ENCODE peak calls at places on chromosomes 4 and X, in six cellular contexts. Q is GM12878, J is HepG2, Y is GM12892, B is K562, O is H1. E is an unnamed sample.

GRCh38 chr4:17941731-17942130 is 79.8 kb downstream of the LCORL start:
- DNase-seq in Q (no peak), J (no peak), Y (no peak), B (no peak), O (no peak), E (no peak)

GRCh38 chr4:108813261-108813660 is 50.4 kb upstream of the ETNPPL start:
- DNase-seq in Q (no peak), J (no peak), Y (no peak), B (no peak), O (no peak), E (no peak)

GRCh38 chr4:157315968-157316367 is 95.4 kb downstream of the GRIA2 start:
- DNase-seq in Q (no peak), J (no peak), Y (no peak), B (no peak), O (no peak), E (no peak)

GRCh38 chr4:153344131-153345010 is at the start of gene MND1:
- DNase-seq in Q (no peak), J (peak), Y (peak), B (peak), O (peak), E (peak)

GRCh38 chr4:48546336-48546735 is 56.3 kb downstream of the ZAR1 start:
- DNase-seq in Q (peak), J (peak), Y (no peak), B (peak), O (no peak), E (no peak)

GRCh38 chrX:153509592-153509991 is 7.8 kb upstream of the ATP2B3 start:
- DNase-seq in Q (no peak), J (no peak), Y (no peak), B (no peak), O (no peak), E (no peak)

GRCh38 chr4:153927546-153927945 is 138.7 kb upstream of the SFRP2 start:
- DNase-seq in Q (no peak), J (no peak), Y (no peak), B (no peak), O (no peak), E (no peak)

GRCh38 chr4:6574747-6575502 is at the start of gene MAN2B2:
- DNase-seq in Q (peak), J (peak), Y (peak), B (peak), O (peak), E (peak)

GRCh38 chr4:95505149-95505548 is 43.6 kb downstream of the UNC5C start:
- DNase-seq in Q (no peak), J (no peak), Y (no peak), B (no peak), O (no peak), E (no peak)

GRCh38 chrX:11363069-11363594 is 69.9 kb downstream of the AMELX start:
- DNase-seq in Q (peak), J (no peak), Y (no peak), B (no peak), O (no peak), E (no peak)

GRCh38 chr4:10123227-10124101 is 6.9 kb upstream of the WDR1 start:
- DNase-seq in Q (no peak), J (peak), Y (no peak), B (no peak), O (peak), E (no peak)

GRCh38 chr4:88333741-88334405 is 44.8 kb upstream of the HERC6 start:
- DNase-seq in Q (no peak), J (no peak), Y (no peak), B (no peak), O (peak), E (no peak)

GRCh38 chr4:47623916-47624554 is 139.0 kb downstream of the ATP10D start:
- DNase-seq in Q (no peak), J (no peak), Y (no peak), B (no peak), O (no peak), E (no peak)

GRCh38 chr4:168587326-168588125 is 90.7 kb downstream of the PALLD start:
- DNase-seq in Q (no peak), J (no peak), Y (no peak), B (no peak), O (no peak), E (no peak)

GRCh38 chrX:9501362-9501761 is 36.5 kb downstream of the TBL1X start:
- DNase-seq in Q (no peak), J (no peak), Y (no peak), B (no peak), O (no peak), E (no peak)

GRCh38 chrX:133414399-133415275 is 652 bp downstream of the GPC4 start:
- DNase-seq in Q (no peak), J (no peak), Y (no peak), B (no peak), O (no peak), E (no peak)

GRCh38 chrX:132023117-132023895 is at the start of gene STK26:
- DNase-seq in Q (no peak), J (peak), Y (peak), B (peak), O (peak), E (peak)

GRCh38 chr4:157080605-157081004 is 4.7 kb downstream of the GLRB start:
- DNase-seq in Q (no peak), J (no peak), Y (no peak), B (no peak), O (no peak), E (no peak)

GRCh38 chr4:101977096-101977495 is 186.6 kb downstream of the BANK1 start:
- DNase-seq in Q (no peak), J (no peak), Y (no peak), B (no peak), O (no peak), E (no peak)

GRCh38 chr4:40264995-40265909 is 68.4 kb downstream of the RHOH start:
- DNase-seq in Q (no peak), J (no peak), Y (no peak), B (peak), O (no peak), E (no peak)

GRCh38 chr4:83783179-83783578 is 247.3 kb downstream of the GPAT3 start:
- DNase-seq in Q (no peak), J (no peak), Y (no peak), B (no peak), O (no peak), E (no peak)

GRCh38 chr4:11028334-11028733 is 343.8 kb upstream of the CLNK start:
- DNase-seq in Q (no peak), J (no peak), Y (no peak), B (no peak), O (no peak), E (no peak)

GRCh38 chrX:30488092-30488491 is 89.5 kb downstream of the TASL start:
- DNase-seq in Q (no peak), J (no peak), Y (no peak), B (no peak), O (no peak), E (no peak)

GRCh38 chr4:109091754-109092409 is 210.6 kb downstream of the COL25A1 start:
- DNase-seq in Q (no peak), J (no peak), Y (no peak), B (no peak), O (no peak), E (no peak)

GRCh38 chrX:24229967-24230366 is 80.4 kb downstream of the ZFX start:
- DNase-seq in Q (no peak), J (no peak), Y (no peak), B (no peak), O (no peak), E (no peak)

GRCh38 chrX:152600853-152601635 is 36.7 kb upstream of the GABRQ start:
- DNase-seq in Q (no peak), J (no peak), Y (no peak), B (peak), O (no peak), E (no peak)

GRCh38 chr4:153142700-153143438 is 61.4 kb upstream of the TRIM2 start:
- DNase-seq in Q (no peak), J (peak), Y (no peak), B (no peak), O (peak), E (no peak)

DNA sequence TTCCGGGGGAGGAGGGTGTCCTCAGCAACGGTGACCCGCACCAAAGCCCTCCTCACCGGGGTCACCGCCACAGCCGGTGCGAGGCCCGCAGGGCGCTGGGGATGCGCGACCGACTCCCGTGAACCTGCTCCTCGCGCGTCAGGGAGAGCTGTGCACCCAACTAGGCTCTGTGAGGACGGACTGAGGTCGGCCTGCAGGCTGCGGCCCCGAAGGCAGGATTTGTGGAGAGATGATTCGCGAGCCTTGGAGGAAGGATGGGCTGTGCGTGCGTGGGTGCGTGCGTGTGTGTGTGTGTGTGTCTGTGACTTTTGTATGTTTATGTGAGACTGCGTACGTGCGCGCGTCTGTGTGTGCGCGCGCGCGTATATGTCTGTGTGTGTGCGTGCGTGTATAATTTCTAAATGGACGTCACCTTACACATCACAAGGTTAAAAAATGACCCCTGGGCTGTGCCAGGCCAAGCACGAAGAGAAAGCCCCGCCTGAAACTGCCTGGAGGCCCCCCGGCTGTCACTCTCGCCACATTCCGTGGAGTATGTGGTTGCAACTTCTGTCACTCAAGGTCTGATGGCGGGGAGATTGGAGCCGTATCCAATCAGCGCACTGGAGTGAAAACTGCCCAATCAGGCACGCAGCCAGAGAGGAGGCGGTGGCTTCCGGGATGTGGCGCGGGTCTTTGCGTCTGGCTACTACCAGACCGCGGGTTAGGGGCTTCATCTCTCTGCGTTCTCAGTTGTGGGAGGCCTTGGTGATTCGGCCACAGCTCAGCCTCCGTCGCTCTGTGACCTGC is at the start of gene ZNF141:
- DNase-seq in Q (peak), J (no peak), Y (peak), B (no peak), O (peak), E (peak)
- TF ChIP-seq POLR2A in Q (peak), J (no peak), Y (peak), B (no peak), O (peak), E (peak)

GRCh38 chr4:74397748-74398426 is 32.9 kb downstream of the EREG start:
- DNase-seq in Q (no peak), J (no peak), Y (no peak), B (no peak), O (no peak), E (no peak)
- TF ChIP-seq TAF1 in Q (no peak), J (no peak), Y (no peak), B (no peak), O (no peak), E (no peak)

GRCh38 chrX:40155617-40156471 is 58.1 kb upstream of the BCOR start:
- DNase-seq in Q (no peak), J (no peak), Y (no peak), B (peak), O (peak), E (no peak)

GRCh38 chrX:40154853-40155616 is 57.3 kb upstream of the BCOR start:
- DNase-seq in Q (no peak), J (peak), Y (no peak), B (peak), O (peak), E (no peak)

GRCh38 chrX:40157228-40158035 is 59.7 kb upstream of the BCOR start:
- DNase-seq in Q (no peak), J (no peak), Y (no peak), B (no peak), O (peak), E (no peak)

GRCh38 chrX:40156472-40157227 is 58.9 kb upstream of the BCOR start:
- DNase-seq in Q (no peak), J (no peak), Y (no peak), B (no peak), O (peak), E (no peak)

DNA sequence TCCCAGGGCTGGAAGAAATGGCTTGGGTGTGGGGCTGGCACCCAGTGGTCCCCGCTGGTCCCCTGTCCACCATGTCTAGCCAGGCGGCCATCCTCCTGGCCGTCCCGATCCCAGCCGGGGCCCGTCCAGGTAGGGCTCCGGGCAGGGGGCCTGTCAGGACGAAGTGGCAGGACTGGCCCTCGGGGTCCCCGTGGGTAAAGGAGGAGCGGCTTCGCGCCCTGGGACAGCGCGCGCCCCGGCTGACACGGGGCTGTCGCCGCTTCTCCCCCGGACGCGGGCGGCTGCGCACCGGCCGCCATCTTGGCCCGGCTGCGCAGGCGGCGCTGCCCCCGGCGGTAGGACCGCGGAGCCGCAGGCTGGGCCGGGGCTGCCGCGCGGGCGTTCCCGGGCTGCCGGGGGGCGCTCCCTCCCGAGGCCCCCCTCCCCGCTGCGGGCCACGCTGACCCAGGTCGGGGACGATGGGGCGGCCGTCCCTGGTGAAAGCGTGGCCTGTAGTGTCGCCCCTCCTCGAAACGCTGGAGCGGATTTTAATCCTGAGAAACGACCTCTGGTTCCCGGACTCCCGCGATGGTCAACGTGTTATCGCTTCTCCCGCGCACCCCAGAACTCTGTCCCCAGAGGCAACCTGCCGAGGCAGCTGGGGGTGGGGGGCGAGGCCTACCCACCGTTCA is 60.4 kb upstream of the BCOR start:
- DNase-seq in Q (no peak), J (no peak), Y (no peak), B (no peak), O (peak), E (no peak)
- TF ChIP-seq POLR2A in Q (no peak), J (no peak), Y (no peak), B (no peak), O (no peak), E (no peak)

DNA sequence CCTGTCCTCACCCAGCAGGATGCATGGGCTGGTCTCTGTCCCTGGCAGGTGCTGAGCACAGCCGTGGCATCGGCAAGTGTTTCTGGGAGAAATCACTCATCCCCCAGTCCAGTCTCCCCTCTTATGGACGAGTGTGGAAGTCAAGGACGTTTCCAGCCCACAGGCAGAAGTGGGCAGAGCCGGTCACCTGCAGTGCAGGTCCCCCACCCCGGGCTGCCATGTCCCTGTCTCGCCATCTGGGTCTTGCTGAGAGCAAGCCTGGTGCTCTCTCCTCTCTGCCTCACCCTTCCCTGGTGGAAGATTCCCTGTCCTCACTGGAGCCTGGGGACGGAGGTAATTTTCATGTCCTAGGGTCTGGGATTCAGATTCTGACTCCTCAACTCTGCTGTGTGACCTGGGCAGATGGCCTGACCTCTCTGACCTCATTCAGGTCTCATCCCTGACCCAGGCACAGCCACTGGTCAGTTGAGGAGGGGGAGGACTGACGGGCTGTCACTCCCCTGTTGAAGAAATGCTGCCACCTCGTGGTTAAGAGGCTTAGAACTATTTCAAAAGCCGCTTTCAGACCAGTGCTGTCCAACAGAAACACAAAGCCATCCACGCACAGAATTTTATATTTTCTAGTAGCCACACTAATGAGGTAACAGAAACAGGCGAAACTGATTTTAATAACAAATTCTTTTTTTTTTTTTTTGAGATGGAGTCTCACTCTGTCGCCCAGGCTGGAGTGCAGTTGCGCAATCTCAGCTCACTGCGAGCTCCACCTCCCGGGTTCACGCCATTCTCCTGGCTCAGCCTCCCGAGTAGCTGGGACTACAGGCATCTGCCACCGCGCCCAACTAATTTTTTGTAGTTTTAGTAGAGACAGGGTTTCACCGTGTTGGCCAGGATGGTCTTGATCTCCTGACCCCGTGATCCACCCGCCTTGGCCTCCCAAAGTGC is 1.8 kb downstream of the CPZ start:
- DNase-seq in Q (peak), J (peak), Y (peak), B (peak), O (peak), E (peak)
- TF ChIP-seq TAF1 in Q (no peak), J (no peak), Y (no peak), B (no peak), O (no peak), E (no peak)

GRCh38 chr4:38180456-38180855 is 220.3 kb downstream of the PTTG2 start:
- DNase-seq in Q (no peak), J (no peak), Y (no peak), B (no peak), O (no peak), E (no peak)

GRCh38 chr4:38177792-38178665 is 217.8 kb downstream of the PTTG2 start:
- DNase-seq in Q (no peak), J (no peak), Y (no peak), B (peak), O (no peak), E (no peak)

GRCh38 chr4:38178666-38178995 is 218.4 kb downstream of the PTTG2 start:
- DNase-seq in Q (peak), J (no peak), Y (no peak), B (no peak), O (no peak), E (no peak)

GRCh38 chr4:38177035-38177791 is 217.0 kb downstream of the PTTG2 start:
- DNase-seq in Q (no peak), J (no peak), Y (no peak), B (no peak), O (no peak), E (no peak)

GRCh38 chr4:38179690-38180299 is 219.6 kb downstream of the PTTG2 start:
- DNase-seq in Q (peak), J (peak), Y (no peak), B (peak), O (peak), E (peak)
- TF ChIP-seq POLR2A in Q (no peak), J (no peak), Y (no peak), B (no peak), O (no peak), E (no peak)

DNA sequence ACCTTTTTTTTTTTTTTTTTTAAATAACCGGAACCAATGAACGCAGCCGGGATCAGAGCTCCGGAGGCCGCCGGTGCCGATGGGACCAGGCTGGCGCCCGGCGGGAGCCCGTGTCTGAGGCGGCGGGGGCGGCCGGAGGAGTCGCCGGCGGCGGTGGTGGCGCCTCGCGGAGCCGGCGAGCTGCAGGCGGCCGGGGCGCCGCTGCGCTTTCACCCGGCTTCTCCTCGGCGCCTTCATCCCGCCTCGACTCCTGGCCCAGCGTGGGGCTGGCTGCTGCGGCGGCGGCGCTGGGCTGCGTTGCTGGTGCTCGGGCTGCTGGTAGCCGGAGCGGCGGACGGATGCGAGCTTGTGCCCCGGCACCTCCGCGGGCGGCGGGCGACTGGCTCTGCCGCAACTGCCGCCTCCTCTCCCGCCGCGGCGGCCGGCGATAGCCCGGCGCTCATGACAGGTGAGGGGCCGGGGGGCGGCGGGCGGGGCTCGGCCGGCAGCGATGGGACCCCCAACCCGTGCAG is 337 bp downstream of the STIM2 start:
- DNase-seq in Q (no peak), J (peak), Y (peak), B (no peak), O (peak), E (peak)
- TF ChIP-seq TAF1 in Q (peak), J (no peak), Y (no peak), B (no peak), O (no peak), E (no peak)

GRCh38 chrX:70293621-70294020 is 3.7 kb downstream of the KIF4A start:
- DNase-seq in Q (no peak), J (no peak), Y (no peak), B (no peak), O (no peak), E (no peak)

GRCh38 chrX:70292788-70293187 is 2.9 kb downstream of the KIF4A start:
- DNase-seq in Q (no peak), J (peak), Y (no peak), B (no peak), O (no peak), E (no peak)

GRCh38 chrX:70289168-70289792 is 447 bp downstream of the PDZD11 start:
- DNase-seq in Q (no peak), J (no peak), Y (no peak), B (no peak), O (no peak), E (no peak)

GRCh38 chrX:70289793-70290770 is at the start of the genes KIF4A and PDZD11:
- DNase-seq in Q (peak), J (peak), Y (peak), B (peak), O (peak), E (peak)
- TF ChIP-seq POLR2A in Q (peak), J (peak), Y (peak), B (peak), O (no peak), E (peak)

E was measured in GM12891.